ENCODE peak calls at places on chromosomes 16 and 17, in six cellular contexts. D is B cell, Y is left cardiac atrium, V is AG08395, W is RPMI8226, Z is activated T-cell treated with anti-CD3 and anti-CD28 coated beads for 4 hours. Q is an unnamed sample.

GRCh38 chr17:82402865-82403264 is 15.3 kb upstream of the HEXD start:
- DNase-seq in D (no peak), Y (no peak), V (no peak), W (peak), Z (no peak), Q (no peak)

GRCh38 chr16:66924527-66925321 is 611 bp downstream of the RRAD start:
- DNase-seq in D (no peak), Y (no peak), V (peak), W (peak), Z (no peak), Q (no peak)

GRCh38 chr17:56499799-56500388 is 93.6 kb upstream of the NOG start:
- DNase-seq in D (no peak), Y (no peak), V (no peak), W (peak), Z (no peak), Q (peak)

GRCh38 chr17:69090365-69090764 is 29.6 kb upstream of the ABCA9 start:
- DNase-seq in D (no peak), Y (no peak), V (no peak), W (no peak), Z (no peak), Q (no peak)

GRCh38 chr17:38544839-38545209 is 60.9 kb downstream of the SRCIN1 start:
- DNase-seq in D (no peak), Y (no peak), V (no peak), W (peak), Z (no peak), Q (peak)

GRCh38 chr16:4414187-4414909 is 2.0 kb downstream of the CORO7 start:
- DNase-seq in D (peak), Y (peak), V (no peak), W (peak), Z (peak), Q (no peak)

GRCh38 chr17:35428229-35428628 is 4.1 kb downstream of the SLFN12 start:
- DNase-seq in D (no peak), Y (no peak), V (no peak), W (no peak), Z (no peak), Q (no peak)

GRCh38 chr17:8189041-8189710 is 804 bp downstream of the BORCS6 start:
- DNase-seq in D (no peak), Y (peak), V (no peak), W (peak), Z (no peak), Q (no peak)

GRCh38 chr17:1090454-1091189 is 89.2 kb downstream of the ABR start:
- DNase-seq in D (no peak), Y (no peak), V (no peak), W (no peak), Z (no peak), Q (no peak)

GRCh38 chr17:83200231-83200699 is 120.9 kb downstream of the METRNL start:
- DNase-seq in D (peak), Y (peak), V (no peak), W (peak), Z (no peak), Q (no peak)

GRCh38 chr17:50534222-50534978 is 1.9 kb downstream of the EPN3 start:
- DNase-seq in D (no peak), Y (peak), V (no peak), W (no peak), Z (peak), Q (no peak)

GRCh38 chr16:2147981-2148671 is at the start of gene RAB26:
- DNase-seq in D (peak), Y (peak), V (peak), W (peak), Z (peak), Q (peak)

GRCh38 chr16:2233872-2234812 is 2.1 kb upstream of the DNASE1L2 start:
- DNase-seq in D (no peak), Y (no peak), V (no peak), W (no peak), Z (no peak), Q (no peak)

Q was measured in cerebellar cortex.